ENCODE peak calls at places on chromosome 5, in nine cellular contexts. U is sigmoid colon, Y is HCT116, G is IMR-90, P is colonic mucosa, Q is bronchial epithelial cell, X is Peyer's patch, V is astrocyte of the spinal cord, R is gastrocnemius medialis. A is an unnamed sample.

GRCh38 chr5:75364571-75365280 is 27.7 kb downstream of the HMGCR start:
- DNase-seq in Q (no peak), P (no peak), G (no peak), X (no peak), R (no peak), Y (no peak), U (no peak), V (no peak), A (peak)

GRCh38 chr5:96146675-96147074 is 185.0 kb upstream of the ELL2 start:
- DNase-seq in U (no peak), X (no peak), P (no peak), Q (peak), R (peak), G (peak), Y (peak), V (peak), A (peak)

GRCh38 chr5:148386041-148386440 is 2.3 kb downstream of the FBXO38 start:
- DNase-seq in V (no peak), P (no peak), X (no peak), G (no peak), R (no peak), Y (no peak), Q (no peak), U (no peak), A (peak)

GRCh38 chr5:170411100-170411499 is 21.9 kb upstream of the KCNMB1 start:
- DNase-seq in V (no peak), Q (no peak), G (no peak), P (no peak), Y (no peak), X (no peak), U (no peak), R (no peak), A (no peak)

GRCh38 chr5:71937906-71938698 is 169.2 kb upstream of the MAP1B start:
- DNase-seq in Q (no peak), Y (no peak), R (no peak), X (no peak), U (no peak), P (no peak), G (no peak), V (no peak), A (no peak)

GRCh38 chr5:163964650-163965049 is 459.2 kb downstream of the MAT2B start:
- DNase-seq in X (no peak), P (no peak), Q (no peak), R (no peak), Y (no peak), G (peak), U (no peak), V (peak), A (peak)

GRCh38 chr5:125349432-125349831 is 603.0 kb upstream of the ZNF608 start:
- DNase-seq in Q (no peak), G (peak), X (no peak), Y (no peak), V (peak), U (no peak), P (no peak), R (no peak), A (peak)

GRCh38 chr5:163609910-163610309 is 104.5 kb downstream of the MAT2B start:
- DNase-seq in Q (no peak), Y (no peak), X (no peak), V (no peak), U (no peak), P (no peak), G (no peak), R (no peak), A (no peak)

GRCh38 chr5:26009742-26010141 is 1028.6 kb downstream of the CDH9 start:
- DNase-seq in R (no peak), Y (no peak), V (no peak), P (no peak), U (no peak), X (no peak), G (no peak), Q (no peak), A (no peak)

GRCh38 chr5:58754250-58754649 is 171.4 kb downstream of the RAB3C start:
- DNase-seq in X (no peak), R (no peak), P (no peak), Y (no peak), G (no peak), Q (no peak), U (no peak), V (no peak), A (no peak)

GRCh38 chr5:52709171-52709925 is 78.4 kb upstream of the ITGA1 start:
- DNase-seq in U (no peak), X (no peak), V (peak), Q (peak), P (no peak), Y (no peak), R (no peak), G (peak), A (peak)

GRCh38 chr5:152953788-152954483 is 536.5 kb upstream of the GRIA1 start:
- DNase-seq in P (no peak), X (no peak), R (no peak), Y (no peak), U (no peak), Q (no peak), V (no peak), G (no peak), A (no peak)

GRCh38 chr5:69113851-69114250 is 20.0 kb downstream of the SLC30A5 start:
- DNase-seq in V (no peak), Q (no peak), G (no peak), Y (no peak), U (no peak), X (no peak), P (no peak), R (no peak), A (no peak)

GRCh38 chr5:123819818-123820217 is 307.8 kb downstream of the CSNK1G3 start:
- DNase-seq in X (no peak), Q (peak), Y (no peak), U (no peak), G (peak), V (peak), R (no peak), P (no peak), A (peak)

GRCh38 chr5:180387798-180388197 is 34.7 kb upstream of the GFPT2 start:
- DNase-seq in G (no peak), R (no peak), U (no peak), P (no peak), V (no peak), Q (no peak), X (no peak), Y (no peak), A (no peak)

GRCh38 chr5:170366276-170366675 is 22.9 kb downstream of the KCNMB1 start:
- DNase-seq in U (no peak), X (no peak), Y (no peak), Q (no peak), R (no peak), G (no peak), P (no peak), V (no peak), A (no peak)

GRCh38 chr5:1119312-1119831 is 7.5 kb upstream of the SLC12A7 start:
- DNase-seq in X (no peak), P (peak), U (no peak), Q (no peak), R (no peak), V (no peak), G (no peak), Y (no peak), A (no peak)

GRCh38 chr5:40776658-40776977 is 20.9 kb upstream of the TTC33 start:
- DNase-seq in Q (no peak), V (no peak), P (no peak), R (no peak), U (no peak), Y (no peak), X (no peak), G (no peak), A (peak)

GRCh38 chr5:168935183-168935582 is 356.0 kb upstream of the PANK3 start:
- DNase-seq in U (no peak), X (no peak), G (no peak), P (no peak), V (no peak), Y (no peak), Q (no peak), R (no peak), A (no peak)

GRCh38 chr5:119476341-119476740 is 24.0 kb downstream of the HSD17B4 start:
- DNase-seq in V (no peak), P (no peak), Q (no peak), G (no peak), Y (no peak), U (no peak), R (no peak), X (no peak), A (no peak)

GRCh38 chr5:76689321-76690026 is 26.5 kb upstream of the F2R start:
- DNase-seq in U (no peak), G (peak), V (peak), P (no peak), Y (peak), Q (peak), X (no peak), R (no peak), A (peak)

GRCh38 chr5:59422026-59422941 is 471.2 kb downstream of the PDE4D start:
- DNase-seq in X (no peak), P (peak), R (no peak), V (no peak), G (no peak), Q (no peak), U (no peak), Y (no peak), A (peak)

GRCh38 chr5:90387508-90387907 is 22.0 kb downstream of the CETN3 start:
- DNase-seq in G (no peak), Y (no peak), U (no peak), X (no peak), P (no peak), R (no peak), Q (no peak), V (no peak), A (no peak)

GRCh38 chr5:67407979-67408378 is 211.4 kb upstream of the CD180 start:
- DNase-seq in R (no peak), U (no peak), Q (no peak), Y (no peak), V (no peak), G (no peak), P (no peak), X (no peak), A (no peak)

GRCh38 chr5:91206734-91207133 is 176.4 kb downstream of the ARRDC3 start:
- DNase-seq in U (no peak), X (no peak), V (peak), R (no peak), Q (peak), P (no peak), Y (no peak), G (peak), A (peak)

GRCh38 chr5:80146036-80146435 is 109.8 kb downstream of the SERINC5 start:
- DNase-seq in U (no peak), P (no peak), X (no peak), R (no peak), Q (no peak), Y (no peak), V (no peak), G (no peak), A (no peak)

GRCh38 chr5:80141681-80142080 is 106.5 kb downstream of the THBS4 start:
- DNase-seq in G (no peak), X (no peak), Y (no peak), R (no peak), U (no peak), V (no peak), Q (no peak), P (no peak), A (peak)

GRCh38 chr5:80142996-80143395 is 107.8 kb downstream of the THBS4 start:
- DNase-seq in P (no peak), R (no peak), Q (no peak), X (no peak), U (no peak), V (no peak), Y (no peak), G (no peak), A (no peak)

GRCh38 chr5:80141147-80141671 is 106.1 kb downstream of the THBS4 start:
- DNase-seq in Q (no peak), X (no peak), R (peak), U (peak), G (peak), V (no peak), P (peak), Y (no peak), A (peak)

DNA sequence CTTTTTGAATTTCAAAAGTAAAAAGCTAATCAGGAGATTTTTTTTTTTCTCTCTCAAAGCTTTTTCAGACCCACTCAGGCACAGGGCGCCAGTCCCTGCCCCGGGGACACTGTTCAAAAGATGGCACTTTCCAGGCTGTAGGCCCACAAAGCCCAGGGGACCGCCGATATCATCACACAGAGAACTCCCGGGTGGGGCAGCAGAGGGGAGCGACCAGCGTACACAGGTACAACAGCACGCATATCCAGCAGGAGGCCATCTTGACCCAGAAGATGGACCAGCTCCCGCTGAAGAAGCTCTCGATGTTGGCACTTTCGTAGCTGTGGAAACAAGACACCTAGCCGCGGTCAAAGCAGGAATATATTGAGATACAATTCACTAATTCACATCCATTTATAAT is 108.3 kb downstream of the THBS4 start:
- DNase-seq in X (peak), G (no peak), U (no peak), P (no peak), Y (no peak), Q (no peak), V (no peak), R (no peak), A (no peak)
- H3K4me3 ChIP-seq in X (no peak), G (no peak), U (no peak), P (no peak), Y (no peak), Q (no peak), V (no peak), R (no peak), A (no peak)

GRCh38 chr5:112710896-112711295 is 26.8 kb upstream of the APC start:
- DNase-seq in X (no peak), R (no peak), Y (no peak), P (no peak), G (no peak), U (no peak), V (no peak), Q (no peak), A (no peak)

GRCh38 chr5:112706446-112707016 is 31.2 kb upstream of the APC start:
- DNase-seq in X (no peak), P (no peak), Y (no peak), U (no peak), V (no peak), Q (no peak), R (no peak), G (no peak), A (no peak)

GRCh38 chr5:112703866-112704820 is 33.5 kb upstream of the APC start:
- DNase-seq in X (no peak), V (peak), Q (no peak), Y (no peak), R (no peak), G (peak), P (no peak), U (no peak), A (peak)

GRCh38 chr5:112709416-112709815 is 28.3 kb upstream of the APC start:
- DNase-seq in Y (no peak), Q (no peak), X (no peak), G (no peak), P (no peak), U (no peak), V (no peak), R (no peak), A (no peak)

GRCh38 chr5:112707187-112708179 is 30.2 kb upstream of the APC start:
- DNase-seq in V (peak), Y (peak), Q (peak), P (peak), U (peak), G (peak), X (peak), R (peak), A (peak)
- TF ChIP-seq CTCF in V (no peak), Y (no peak), Q (no peak), P (no peak), U (no peak), G (no peak), X (peak), R (peak), A (peak)

GRCh38 chr5:80762573-80762972 is 107.8 kb upstream of the DHFR start:
- DNase-seq in G (no peak), U (no peak), Q (no peak), V (no peak), R (no peak), X (no peak), Y (no peak), P (no peak), A (no peak)
- H3K4me3 ChIP-seq in G (no peak), U (no peak), Q (no peak), V (no peak), R (no peak), X (no peak), Y (no peak), P (no peak), A (no peak)

DNA sequence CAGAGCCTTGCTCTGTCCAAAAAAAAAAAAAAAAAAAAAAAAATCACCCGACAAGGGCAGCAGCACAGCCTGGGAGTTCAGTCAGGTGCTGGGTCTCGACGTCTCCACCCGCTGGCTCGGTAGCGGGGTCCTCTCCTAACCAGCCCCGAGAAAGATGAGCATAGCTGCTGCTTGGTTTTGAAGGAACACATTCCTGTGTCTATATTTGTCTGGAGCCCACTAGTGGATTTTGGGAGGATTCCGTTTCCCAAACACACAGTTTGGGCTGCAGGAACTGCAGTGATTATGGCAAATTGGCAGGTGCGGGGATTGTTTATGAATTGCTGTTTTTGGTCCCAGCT is 1.2 kb downstream of the OTULINL start:
- DNase-seq in Y (no peak), U (no peak), X (no peak), R (no peak), P (no peak), G (no peak), V (no peak), Q (no peak), A (no peak)
- TF ChIP-seq CTCF in Y (no peak), U (no peak), X (no peak), R (no peak), P (no peak), G (no peak), V (no peak), Q (no peak), A (peak)

GRCh38 chr5:78527054-78527884 is 121.3 kb downstream of the LHFPL2 start:
- DNase-seq in Q (peak), U (peak), G (peak), R (peak), V (peak), P (peak), X (no peak), Y (no peak), A (peak)
- H3K4me3 ChIP-seq in Q (no peak), U (no peak), G (no peak), R (no peak), V (no peak), P (no peak), X (no peak), Y (no peak), A (no peak)

DNA sequence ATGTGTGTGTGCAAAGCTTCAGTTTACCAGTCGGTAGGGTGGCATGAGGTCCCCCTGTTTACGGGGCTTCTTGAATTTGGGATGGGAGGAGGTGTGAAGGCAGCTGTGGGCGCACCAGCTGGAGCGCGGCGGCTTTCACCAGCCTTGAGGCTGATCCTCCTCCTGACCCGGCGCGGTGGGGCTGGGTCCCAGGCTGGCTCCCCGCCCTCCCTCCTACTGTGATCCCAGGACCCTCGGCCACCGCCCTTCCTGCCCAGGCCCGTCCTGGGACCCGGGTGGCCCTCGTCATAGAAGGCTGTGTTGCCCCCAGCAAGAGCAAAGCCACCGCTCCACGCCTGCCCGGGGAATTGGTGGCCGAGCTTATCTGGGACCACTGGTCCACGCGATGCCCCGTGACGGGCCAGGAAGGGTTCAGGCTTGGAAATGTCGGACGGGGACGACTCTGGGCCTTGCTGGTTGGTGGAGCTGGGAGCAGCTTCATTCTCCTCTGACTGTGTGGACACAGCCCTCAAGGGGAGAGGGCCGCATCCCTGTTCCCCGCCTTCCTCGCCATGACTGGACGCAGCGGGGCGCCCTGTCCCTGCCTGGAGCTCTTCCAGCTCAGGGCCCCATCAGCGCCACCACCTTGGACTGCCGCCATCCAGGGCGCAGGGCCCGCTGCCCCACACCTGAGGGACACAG is 271.1 kb upstream of the IRX1 start:
- DNase-seq in U (peak), R (no peak), Y (no peak), V (no peak), G (no peak), P (no peak), Q (no peak), X (no peak), A (no peak)
- TF ChIP-seq CTCF in U (no peak), R (no peak), Y (no peak), V (no peak), G (no peak), P (no peak), Q (no peak), X (no peak), A (no peak)

GRCh38 chr5:72957337-72957736 is 1.5 kb downstream of the FCHO2 start:
- DNase-seq in Q (no peak), Y (no peak), G (no peak), R (no peak), X (no peak), V (no peak), P (no peak), U (no peak), A (no peak)
- H3K4me3 ChIP-seq in Q (peak), Y (peak), G (peak), R (peak), X (peak), V (peak), P (peak), U (peak), A (peak)

DNA sequence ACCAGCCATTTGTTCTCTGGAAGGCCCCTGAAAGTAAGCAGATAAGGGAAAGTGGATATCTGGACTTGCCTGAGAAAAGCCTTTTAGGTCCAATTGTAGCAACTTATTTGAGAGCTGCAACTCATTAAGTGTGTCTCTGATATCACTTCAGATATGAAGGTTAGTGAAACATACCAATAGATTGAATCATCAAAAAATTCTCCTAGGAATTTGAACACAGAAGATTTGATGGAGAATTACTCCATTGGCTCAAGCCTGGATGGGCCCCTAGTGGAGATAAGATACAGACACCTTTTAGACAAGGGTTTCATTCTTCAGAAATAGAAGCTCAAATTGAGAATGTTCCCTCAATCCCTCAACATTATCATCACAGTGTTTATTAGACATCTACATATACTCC is 356.7 kb downstream of the NDUFS4 start:
- DNase-seq in R (no peak), U (no peak), Q (peak), P (no peak), Y (no peak), G (peak), X (no peak), V (peak), A (peak)
- TF ChIP-seq CTCF in R (no peak), U (no peak), Q (peak), P (no peak), Y (no peak), G (peak), X (no peak), V (peak), A (peak)